ENCODE peak calls at places on chromosomes 13 and 19, in six cellular contexts. One of them, this sample, is unnamed.

GRCh38 chr13:27450921-27451461 is 627 bp upstream of the MTIF3 start:
- DNase-seq in endothelial cell of umbilical vein: peak
- DNase-seq in fibroblast of the aortic adventitia: peak
- DNase-seq in endodermal cell: peak
- DNase-seq in lower leg skin: no peak
- DNase-seq in HFF-Myc: no peak
- DNase-seq in this sample: peak

GRCh38 chr13:51645154-51645650 is 60.9 kb downstream of the WDFY2 start:
- DNase-seq in endothelial cell of umbilical vein: no peak
- DNase-seq in fibroblast of the aortic adventitia: peak
- DNase-seq in endodermal cell: no peak
- DNase-seq in lower leg skin: no peak
- DNase-seq in HFF-Myc: no peak
- DNase-seq in this sample: peak

GRCh38 chr13:39102981-39103490 is 64.8 kb downstream of the NHLRC3 start:
- DNase-seq in endodermal cell: no peak
- DNase-seq in HFF-Myc: no peak
- DNase-seq in fibroblast of the aortic adventitia: no peak
- DNase-seq in lower leg skin: no peak
- DNase-seq in endothelial cell of umbilical vein: no peak
- DNase-seq in this sample: no peak

GRCh38 chr19:15213715-15214381 is 13.1 kb upstream of the NOTCH3 start:
- DNase-seq in fibroblast of the aortic adventitia: peak
- DNase-seq in endothelial cell of umbilical vein: no peak
- DNase-seq in endodermal cell: no peak
- DNase-seq in lower leg skin: no peak
- DNase-seq in HFF-Myc: no peak
- DNase-seq in this sample: peak

GRCh38 chr13:31765441-31765840 is 26.1 kb downstream of the RXFP2 start:
- DNase-seq in endothelial cell of umbilical vein: no peak
- DNase-seq in fibroblast of the aortic adventitia: peak
- DNase-seq in lower leg skin: no peak
- DNase-seq in HFF-Myc: no peak
- DNase-seq in endodermal cell: no peak
- DNase-seq in this sample: peak

GRCh38 chr19:30228726-30229523 is 143.3 kb upstream of the ZNF536 start:
- DNase-seq in HFF-Myc: no peak
- DNase-seq in endothelial cell of umbilical vein: no peak
- DNase-seq in lower leg skin: no peak
- DNase-seq in endodermal cell: peak
- DNase-seq in fibroblast of the aortic adventitia: peak
- DNase-seq in this sample: peak

GRCh38 chr19:51807111-51807701 is 12.2 kb downstream of the FPR3 start:
- DNase-seq in endodermal cell: peak
- DNase-seq in endothelial cell of umbilical vein: no peak
- DNase-seq in fibroblast of the aortic adventitia: no peak
- DNase-seq in lower leg skin: no peak
- DNase-seq in HFF-Myc: no peak
- DNase-seq in this sample: peak

GRCh38 chr19:8361921-8362793 is 1.8 kb upstream of the ANGPTL4 start:
- DNase-seq in HFF-Myc: peak
- DNase-seq in fibroblast of the aortic adventitia: peak
- DNase-seq in endodermal cell: no peak
- DNase-seq in endothelial cell of umbilical vein: peak
- DNase-seq in lower leg skin: peak
- DNase-seq in this sample: peak

GRCh38 chr19:8811315-8812172 is 20.6 kb downstream of the ZNF558 start:
- DNase-seq in endodermal cell: no peak
- DNase-seq in endothelial cell of umbilical vein: no peak
- DNase-seq in HFF-Myc: no peak
- DNase-seq in lower leg skin: no peak
- DNase-seq in fibroblast of the aortic adventitia: no peak
- DNase-seq in this sample: peak

GRCh38 chr13:75788494-75788991 is 152.4 kb downstream of the LMO7 start:
- DNase-seq in lower leg skin: no peak
- DNase-seq in fibroblast of the aortic adventitia: peak
- DNase-seq in HFF-Myc: peak
- DNase-seq in endothelial cell of umbilical vein: peak
- DNase-seq in endodermal cell: no peak
- DNase-seq in this sample: peak

DNA sequence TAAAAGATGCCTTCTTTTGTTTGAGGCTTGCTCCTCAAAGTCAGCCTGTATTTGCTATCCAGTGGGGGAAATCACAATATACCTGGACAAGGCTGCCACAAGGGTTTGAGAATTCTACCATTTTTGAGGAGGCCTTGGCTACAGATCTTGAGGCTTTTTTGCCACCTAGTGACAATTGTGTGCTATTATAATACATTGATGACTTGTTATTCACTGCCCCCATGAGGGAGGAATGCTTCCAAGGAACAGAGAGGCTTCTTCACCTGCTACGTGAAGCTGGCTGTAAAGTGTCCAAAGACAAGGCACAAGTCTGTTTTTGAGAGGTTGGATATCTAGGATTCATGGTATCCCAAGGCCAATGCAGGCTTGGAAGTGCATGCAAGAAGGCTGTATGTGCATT is 72.5 kb downstream of the ZNF708 start:
- DNase-seq in HFF-Myc: no peak
- DNase-seq in lower leg skin: no peak
- DNase-seq in fibroblast of the aortic adventitia: peak
- DNase-seq in endodermal cell: peak
- DNase-seq in endothelial cell of umbilical vein: no peak
- DNase-seq in this sample: peak
- TF ChIP-seq CTCF in HFF-Myc: peak
- TF ChIP-seq CTCF in lower leg skin: no peak
- TF ChIP-seq CTCF in fibroblast of the aortic adventitia: no peak
- TF ChIP-seq CTCF in endodermal cell: peak
- TF ChIP-seq CTCF in endothelial cell of umbilical vein: no peak
- TF ChIP-seq CTCF in this sample: no peak

DNA sequence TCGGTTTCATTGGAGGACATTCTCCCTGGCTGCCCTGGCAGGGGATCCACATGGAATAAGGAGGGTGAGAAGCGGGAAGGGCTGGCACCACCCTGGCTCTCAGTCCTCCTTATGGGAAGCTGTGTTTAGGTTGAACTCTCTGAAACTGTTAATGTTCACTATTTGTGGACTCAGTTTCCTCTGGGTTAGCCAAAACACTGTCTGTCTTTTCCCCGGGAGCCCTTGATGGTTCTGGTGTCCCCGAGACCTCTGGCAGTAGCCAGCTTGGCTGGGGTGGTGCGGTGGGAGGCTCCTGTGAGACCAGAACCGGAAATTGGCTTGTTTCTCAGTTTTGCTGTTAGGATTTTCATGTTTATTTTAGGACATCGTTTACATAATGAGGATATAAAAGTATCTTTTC is 48.3 kb upstream of the TEX29 start:
- DNase-seq in endothelial cell of umbilical vein: no peak
- DNase-seq in lower leg skin: no peak
- DNase-seq in fibroblast of the aortic adventitia: no peak
- DNase-seq in HFF-Myc: no peak
- DNase-seq in endodermal cell: no peak
- DNase-seq in this sample: no peak
- H3K4me3 ChIP-seq in endothelial cell of umbilical vein: no peak
- H3K4me3 ChIP-seq in lower leg skin: no peak
- H3K4me3 ChIP-seq in fibroblast of the aortic adventitia: no peak
- H3K4me3 ChIP-seq in HFF-Myc: no peak
- H3K4me3 ChIP-seq in endodermal cell: no peak
- H3K4me3 ChIP-seq in this sample: no peak

GRCh38 chr19:53865918-53866696 is 1.6 kb upstream of the MYADM start:
- DNase-seq in HFF-Myc: no peak
- DNase-seq in fibroblast of the aortic adventitia: peak
- DNase-seq in lower leg skin: peak
- DNase-seq in endodermal cell: peak
- DNase-seq in endothelial cell of umbilical vein: peak
- DNase-seq in this sample: peak
- TF ChIP-seq CTCF in HFF-Myc: no peak
- TF ChIP-seq CTCF in fibroblast of the aortic adventitia: no peak
- TF ChIP-seq CTCF in lower leg skin: no peak
- TF ChIP-seq CTCF in endodermal cell: no peak
- TF ChIP-seq CTCF in endothelial cell of umbilical vein: no peak
- TF ChIP-seq CTCF in this sample: no peak

DNA sequence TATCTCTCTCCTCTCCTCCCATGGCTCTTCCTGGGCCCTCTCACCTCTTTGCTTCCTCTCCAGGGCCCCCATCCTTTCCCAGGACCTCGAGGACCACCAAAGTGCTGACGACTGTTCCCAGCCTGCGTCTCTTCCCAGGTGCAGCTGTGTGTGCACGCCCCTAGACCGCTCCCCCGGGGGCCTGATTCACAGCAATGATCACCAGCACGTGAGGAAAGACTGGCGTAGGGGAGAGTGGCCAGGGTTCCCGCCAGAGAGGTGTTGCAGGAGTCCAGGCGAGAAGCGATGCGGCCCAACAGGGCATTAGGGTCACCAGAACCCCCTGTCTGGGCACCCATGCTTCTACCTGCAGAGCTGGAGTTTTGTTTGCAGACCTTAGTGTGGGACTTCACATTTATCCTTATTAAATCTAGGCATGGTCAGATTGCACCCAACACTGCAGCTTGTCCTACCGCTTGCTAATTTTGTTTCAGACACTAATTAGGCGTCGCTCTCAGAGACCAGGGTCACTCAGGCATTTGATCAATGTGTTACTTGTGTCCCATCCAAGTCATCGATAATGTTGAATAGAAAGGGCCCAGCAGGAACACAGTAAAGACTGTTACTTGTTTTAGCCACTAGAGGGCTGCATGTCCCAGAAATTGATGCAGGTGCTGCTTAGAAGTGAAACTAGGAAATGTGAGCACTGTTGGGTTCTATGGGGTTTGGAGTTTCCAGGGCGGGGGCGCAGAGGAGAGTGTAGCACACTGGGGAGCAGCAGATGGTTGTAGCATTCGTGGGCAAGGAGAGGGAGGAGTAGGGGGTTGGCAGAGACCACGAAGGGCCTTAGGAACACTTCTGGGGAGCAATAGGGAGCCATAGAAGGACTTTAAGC is 53.2 kb downstream of the CDADC1 start:
- DNase-seq in lower leg skin: no peak
- DNase-seq in endothelial cell of umbilical vein: peak
- DNase-seq in fibroblast of the aortic adventitia: peak
- DNase-seq in HFF-Myc: peak
- DNase-seq in endodermal cell: peak
- DNase-seq in this sample: peak
- H3K4me3 ChIP-seq in lower leg skin: no peak
- H3K4me3 ChIP-seq in endothelial cell of umbilical vein: no peak
- H3K4me3 ChIP-seq in fibroblast of the aortic adventitia: peak
- H3K4me3 ChIP-seq in HFF-Myc: no peak
- H3K4me3 ChIP-seq in endodermal cell: no peak
- H3K4me3 ChIP-seq in this sample: no peak

This sample was measured in cardiac fibroblast.